ENCODE peak calls at places on chromosomes 13 and 19, in seven cellular contexts. Q, O, J, K, E, G and P are unnamed samples.

GRCh38 chr13:43319617-43320444 is 296.4 kb downstream of the DNAJC15 start:
- DNase-seq in Q (no peak), O (no peak), J (no peak), K (no peak), E (no peak), G (no peak), P (peak; percentile 67)

GRCh38 chr13:114124921-114125320 is 7.5 kb downstream of the RASA3 start:
- DNase-seq in Q (no peak), O (peak; percentile 72), J (no peak), K (no peak), E (peak; percentile 44), G (peak; percentile 68), P (no peak)

GRCh38 chr19:47227347-47228167 is 3.4 kb downstream of the BBC3 start:
- DNase-seq in Q (peak; percentile 95), O (peak; percentile 50), J (peak; percentile 78), K (peak; percentile 42), E (peak; percentile 88), G (no peak), P (peak; percentile 100)

GRCh38 chr19:12806242-12807131 is at the start of gene RNASEH2A:
- DNase-seq in Q (peak; percentile 92), O (peak; percentile 91), J (peak; percentile 97), K (peak; percentile 85), E (no peak), G (peak; percentile 78), P (peak; percentile 95)

GRCh38 chr19:40726279-40726678 is 9.4 kb downstream of the ITPKC start:
- DNase-seq in Q (no peak), O (no peak), J (no peak), K (no peak), E (no peak), G (no peak), P (no peak)

GRCh38 chr19:49456351-49456750 is 3.3 kb downstream of the ALDH16A1 start:
- DNase-seq in Q (no peak), O (no peak), J (no peak), K (no peak), E (no peak), G (no peak), P (no peak)

GRCh38 chr19:47135156-47135555 is 4.5 kb downstream of the SAE1 start:
- DNase-seq in Q (no peak), O (no peak), J (no peak), K (no peak), E (no peak), G (no peak), P (no peak)

GRCh38 chr13:102400619-102401125 is 1.2 kb downstream of the FGF14 start:
- DNase-seq in Q (no peak), O (no peak), J (peak; percentile 58), K (no peak), E (no peak), G (no peak), P (peak; percentile 45)

GRCh38 chr19:55437410-55437809 is 5.7 kb downstream of the SHISA7 start:
- DNase-seq in Q (peak; percentile 61), O (no peak), J (no peak), K (no peak), E (no peak), G (no peak), P (peak; percentile 93)

GRCh38 chr13:50990050-50990449 is 80.5 kb downstream of the RNASEH2B start:
- DNase-seq in Q (no peak), O (no peak), J (no peak), K (no peak), E (no peak), G (no peak), P (no peak)

GRCh38 chr13:104648291-104648690 is 1582.1 kb upstream of the SLC10A2 start:
- DNase-seq in Q (no peak), O (no peak), J (no peak), K (no peak), E (no peak), G (no peak), P (no peak)

GRCh38 chr19:52086481-52086880 is 9.1 kb downstream of the ZNF841 start:
- DNase-seq in Q (no peak), O (no peak), J (no peak), K (no peak), E (no peak), G (no peak), P (no peak)

GRCh38 chr13:32038353-32038752 is 6.8 kb downstream of the FRY start:
- DNase-seq in Q (no peak), O (no peak), J (peak; percentile 38), K (no peak), E (no peak), G (no peak), P (no peak)

GRCh38 chr19:39602224-39602623 is at the start of gene LGALS13:
- DNase-seq in Q (no peak), O (no peak), J (no peak), K (no peak), E (no peak), G (no peak), P (no peak)

GRCh38 chr13:20465218-20465879 is 60.3 kb downstream of the CRYL1 start:
- DNase-seq in Q (no peak), O (no peak), J (no peak), K (no peak), E (no peak), G (no peak), P (no peak)

GRCh38 chr19:41430907-41431306 is 3.7 kb upstream of the B3GNT8 start:
- DNase-seq in Q (no peak), O (no peak), J (no peak), K (no peak), E (no peak), G (no peak), P (no peak)

GRCh38 chr19:887599-887998 is 5.4 kb downstream of the MED16 start:
- DNase-seq in Q (no peak), O (no peak), J (no peak), K (no peak), E (no peak), G (no peak), P (no peak)

GRCh38 chr13:37621811-37622361 is 23.3 kb upstream of the POSTN start:
- DNase-seq in Q (no peak), O (no peak), J (no peak), K (no peak), E (no peak), G (no peak), P (no peak)

GRCh38 chr19:791605-792360 is 5.5 kb upstream of the PTBP1 start:
- DNase-seq in Q (no peak), O (no peak), J (peak; percentile 51), K (no peak), E (no peak), G (no peak), P (peak; percentile 18)

GRCh38 chr19:590396-590745 is 690 bp downstream of the HCN2 start:
- DNase-seq in Q (no peak), O (peak; percentile 37), J (peak; percentile 61), K (no peak), E (no peak), G (no peak), P (no peak)

GRCh38 chr19:821976-822773 is 420 bp upstream of the PLPPR3 start:
- DNase-seq in Q (no peak), O (no peak), J (no peak), K (no peak), E (no peak), G (no peak), P (peak; percentile 77)

GRCh38 chr19:39970424-39970673 is 616 bp upstream of the PSMC4 start:
- DNase-seq in Q (no peak), O (no peak), J (no peak), K (no peak), E (peak; percentile 9), G (no peak), P (no peak)

GRCh38 chr19:56120371-56121179 is 520 bp downstream of the ZNF787 start:
- DNase-seq in Q (no peak), O (peak; percentile 84), J (peak; percentile 84), K (peak; percentile 81), E (no peak), G (peak; percentile 70), P (peak; percentile 67)